ENCODE peak calls at places on chromosomes 6 and 20, in ten cellular contexts. F is fibroblast of mammary gland, T is AG09319, C is lower leg skin, M is A549, O is AG09309, Q is osteoblast, Z is epithelial cell of esophagus, G is AG10803, L is lung. N is an unnamed sample.

GRCh38 chr20:62046431-62046830 is 19.2 kb downstream of the TAF4 start:
- DNase-seq in F (no peak), T (no peak), C (no peak), M (no peak), O (no peak), Q (peak), Z (no peak), G (no peak), L (no peak), N (no peak)

GRCh38 chr6:52503853-52504777 is 72.7 kb downstream of the TRAM2 start:
- DNase-seq in F (peak), T (no peak), C (peak), M (peak), O (no peak), Q (peak), Z (peak), G (peak), L (peak), N (no peak)

GRCh38 chr6:15526129-15526764 is 136.6 kb downstream of the DTNBP1 start:
- DNase-seq in F (no peak), T (no peak), C (peak), M (no peak), O (no peak), Q (peak), Z (no peak), G (no peak), L (no peak), N (peak)

GRCh38 chr6:147699637-147700036 is 191.1 kb downstream of the SAMD5 start:
- DNase-seq in F (peak), T (no peak), C (no peak), M (peak), O (peak), Q (no peak), Z (peak), G (peak), L (no peak), N (no peak)

GRCh38 chr6:55941713-55942112 is 66.3 kb upstream of the BMP5 start:
- DNase-seq in F (peak), T (no peak), C (no peak), M (no peak), O (no peak), Q (no peak), Z (no peak), G (no peak), L (no peak), N (no peak)

GRCh38 chr6:93293399-93294271 is 125.7 kb downstream of the EPHA7 start:
- DNase-seq in F (no peak), T (no peak), C (no peak), M (no peak), O (no peak), Q (no peak), Z (no peak), G (no peak), L (no peak), N (no peak)

GRCh38 chr6:144757299-144757698 is 472.2 kb downstream of the UTRN start:
- DNase-seq in F (no peak), T (no peak), C (no peak), M (no peak), O (no peak), Q (no peak), Z (peak), G (no peak), L (no peak), N (no peak)

GRCh38 chr6:101502818-101503217 is 109.3 kb downstream of the GRIK2 start:
- DNase-seq in F (no peak), T (no peak), C (no peak), M (no peak), O (no peak), Q (peak), Z (no peak), G (no peak), L (no peak), N (no peak)

GRCh38 chr20:7926767-7927166 is 13.5 kb downstream of the HAO1 start:
- DNase-seq in F (peak), T (peak), C (no peak), M (no peak), O (peak), Q (no peak), Z (peak), G (peak), L (no peak), N (no peak)

GRCh38 chr20:50918403-50918802 is 12.8 kb downstream of the ADNP start:
- DNase-seq in F (peak), T (no peak), C (no peak), M (no peak), O (no peak), Q (peak), Z (peak), G (peak), L (no peak), N (no peak)

GRCh38 chr20:24871429-24872213 is 77.4 kb upstream of the CST7 start:
- DNase-seq in F (no peak), T (no peak), C (no peak), M (no peak), O (no peak), Q (peak), Z (no peak), G (no peak), L (peak), N (peak)

GRCh38 chr6:116547358-116547757 is 1.9 kb upstream of the TRAPPC3L start:
- DNase-seq in F (no peak), T (no peak), C (no peak), M (no peak), O (no peak), Q (no peak), Z (no peak), G (no peak), L (no peak), N (no peak)

GRCh38 chr6:5994234-5994998 is 12.3 kb downstream of the NRN1 start:
- DNase-seq in F (no peak), T (no peak), C (no peak), M (no peak), O (no peak), Q (peak), Z (no peak), G (no peak), L (no peak), N (no peak)

GRCh38 chr6:54053893-54054391 is 57.3 kb upstream of the MLIP start:
- DNase-seq in F (peak), T (peak), C (no peak), M (no peak), O (peak), Q (peak), Z (peak), G (peak), L (peak), N (no peak)

GRCh38 chr20:1819311-1820136 is 75.7 kb upstream of the SIRPA start:
- DNase-seq in F (no peak), T (no peak), C (peak), M (no peak), O (no peak), Q (no peak), Z (no peak), G (no peak), L (no peak), N (no peak)

GRCh38 chr20:25195962-25196700 is 619 bp downstream of the ENTPD6 start:
- DNase-seq in F (no peak), T (no peak), C (no peak), M (peak), O (no peak), Q (peak), Z (peak), G (no peak), L (no peak), N (no peak)

GRCh38 chr6:118283759-118284158 is 264.3 kb upstream of the PLN start:
- DNase-seq in F (peak), T (peak), C (no peak), M (peak), O (no peak), Q (peak), Z (peak), G (peak), L (peak), N (peak)

DNA sequence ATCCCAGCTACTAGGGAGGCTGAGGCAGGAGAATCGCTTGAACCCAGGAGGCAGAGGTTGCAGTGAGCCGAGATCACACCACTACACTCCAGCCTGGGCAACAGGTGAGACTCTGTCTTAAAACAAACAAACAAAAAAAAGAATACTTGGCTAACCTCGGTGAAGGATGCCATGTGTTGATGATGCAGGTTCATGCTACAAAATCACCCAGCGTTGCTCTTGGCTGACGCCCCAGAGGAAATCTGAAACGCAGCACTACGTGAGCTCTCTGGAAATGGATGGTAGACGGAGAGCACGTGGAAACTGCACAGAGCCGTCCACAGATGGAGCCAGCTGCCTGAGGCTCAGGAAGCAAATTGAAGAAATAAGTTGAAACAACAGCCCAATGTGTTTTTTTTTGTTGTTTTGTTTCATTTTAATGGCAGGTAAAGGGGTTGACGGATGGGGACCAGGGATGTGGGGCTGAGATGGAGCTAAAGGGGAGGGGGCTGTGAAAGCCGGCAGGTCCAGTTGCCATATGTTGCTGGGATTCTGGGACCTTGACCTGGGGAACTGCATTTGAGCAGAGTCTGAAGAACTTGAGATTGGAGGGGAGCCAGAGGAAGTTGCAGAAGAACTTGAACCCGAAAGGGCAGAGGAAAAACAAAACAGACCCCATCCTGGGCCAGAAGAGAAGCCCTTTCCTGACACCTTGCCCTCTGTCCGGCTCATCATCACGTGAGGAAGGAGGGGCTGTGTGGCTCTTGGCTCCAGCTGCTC is 12.8 kb upstream of the MANBAL start:
- DNase-seq in F (peak), T (peak), C (peak), M (no peak), O (no peak), Q (peak), Z (peak), G (peak), L (no peak), N (peak)
- TF ChIP-seq CTCF in F (peak), T (peak), C (no peak), M (peak), O (peak), Q (peak), Z (peak), G (peak), L (no peak), N (peak)

GRCh38 chr6:34858681-34859080 is 29.2 kb downstream of the TAF11 start:
- DNase-seq in F (peak), T (no peak), C (no peak), M (no peak), O (no peak), Q (no peak), Z (no peak), G (no peak), L (no peak), N (no peak)
- TF ChIP-seq CTCF in F (no peak), T (no peak), C (no peak), M (no peak), O (peak), Q (no peak), Z (no peak), G (no peak), L (no peak), N (no peak)

GRCh38 chr20:5484346-5484745 is 167.6 kb upstream of the PROKR2 start:
- DNase-seq in F (no peak), T (no peak), C (no peak), M (no peak), O (no peak), Q (no peak), Z (no peak), G (no peak), L (no peak), N (no peak)
- TF ChIP-seq CTCF in F (no peak), T (no peak), C (no peak), M (no peak), O (no peak), Q (no peak), Z (no peak), G (no peak), L (no peak), N (no peak)

DNA sequence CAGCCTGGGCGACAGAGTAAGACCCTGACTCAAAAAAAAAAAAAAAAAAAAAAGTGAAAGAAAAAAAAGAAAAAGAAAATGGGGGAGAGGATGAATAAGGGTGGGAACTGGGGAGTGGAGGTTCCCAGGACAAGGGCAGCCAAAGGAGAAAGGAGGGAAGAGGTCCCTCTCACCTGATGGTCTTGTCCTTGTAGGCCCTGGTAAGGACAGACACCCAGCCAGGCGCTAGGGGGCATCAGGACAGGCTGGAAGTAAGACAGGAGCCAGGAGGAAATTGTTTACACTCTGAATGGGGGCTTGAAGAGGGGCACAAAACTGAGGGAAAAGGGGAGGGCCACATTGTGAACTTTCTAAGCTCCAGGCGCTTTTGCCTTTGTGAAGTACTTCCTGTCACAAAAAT is 2.3 kb upstream of the ALDH5A1 start:
- DNase-seq in F (no peak), T (no peak), C (no peak), M (no peak), O (no peak), Q (no peak), Z (peak), G (peak), L (no peak), N (no peak)
- TF ChIP-seq CTCF in F (peak), T (peak), C (no peak), M (peak), O (peak), Q (peak), Z (peak), G (peak), L (no peak), N (no peak)

GRCh38 chr6:36875250-36875633 is 639 bp upstream of the PPIL1 start:
- DNase-seq in F (no peak), T (no peak), C (no peak), M (no peak), O (no peak), Q (no peak), Z (no peak), G (no peak), L (no peak), N (no peak)

GRCh38 chr6:36874443-36875249 is at the start of gene PPIL1:
- DNase-seq in F (peak), T (no peak), C (peak), M (peak), O (peak), Q (peak), Z (peak), G (peak), L (peak), N (peak)

GRCh38 chr6:36874016-36874442 is 574 bp downstream of the PPIL1 start:
- DNase-seq in F (peak), T (no peak), C (peak), M (peak), O (no peak), Q (no peak), Z (peak), G (peak), L (no peak), N (no peak)

GRCh38 chr6:36873115-36873514 is 1.5 kb downstream of the PPIL1 start:
- DNase-seq in F (no peak), T (no peak), C (no peak), M (no peak), O (no peak), Q (no peak), Z (no peak), G (no peak), L (no peak), N (no peak)

DNA sequence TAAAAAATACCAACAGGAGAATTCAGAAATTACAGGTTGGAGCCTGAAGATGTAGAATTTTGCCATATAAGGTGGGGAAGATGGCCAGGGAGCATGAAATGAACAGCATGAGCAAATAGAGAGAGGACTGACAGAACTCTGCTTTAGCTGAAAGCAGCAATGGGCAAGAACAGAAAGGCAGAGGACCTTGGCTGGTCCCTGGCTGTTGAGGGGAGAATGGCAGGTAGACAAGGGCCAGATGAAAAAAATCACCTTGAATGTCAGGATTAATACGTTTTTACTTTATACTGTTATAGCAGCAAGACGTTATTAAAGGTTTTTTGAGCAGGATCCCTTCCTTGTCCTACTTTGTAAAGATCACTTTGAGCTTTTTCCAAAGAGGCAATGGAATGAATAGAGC is 991 bp downstream of the PPIL1 start:
- DNase-seq in F (no peak), T (no peak), C (no peak), M (peak), O (no peak), Q (no peak), Z (peak), G (no peak), L (no peak), N (no peak)
- TF ChIP-seq CTCF in F (no peak), T (no peak), C (no peak), M (no peak), O (no peak), Q (peak), Z (peak), G (no peak), L (no peak), N (no peak)

GRCh38 chr6:136526196-136526930 is 23.9 kb downstream of the MAP7 start:
- DNase-seq in F (peak), T (no peak), C (peak), M (peak), O (peak), Q (peak), Z (peak), G (peak), L (peak), N (peak)
- TF ChIP-seq CTCF in F (peak), T (peak), C (no peak), M (peak), O (peak), Q (peak), Z (peak), G (peak), L (no peak), N (no peak)

GRCh38 chr6:168314948-168315347 is 4.6 kb downstream of the DACT2 start:
- DNase-seq in F (no peak), T (no peak), C (peak), M (no peak), O (no peak), Q (no peak), Z (peak), G (peak), L (no peak), N (no peak)
- TF ChIP-seq CTCF in F (no peak), T (no peak), C (no peak), M (peak), O (no peak), Q (no peak), Z (peak), G (peak), L (no peak), N (no peak)

DNA sequence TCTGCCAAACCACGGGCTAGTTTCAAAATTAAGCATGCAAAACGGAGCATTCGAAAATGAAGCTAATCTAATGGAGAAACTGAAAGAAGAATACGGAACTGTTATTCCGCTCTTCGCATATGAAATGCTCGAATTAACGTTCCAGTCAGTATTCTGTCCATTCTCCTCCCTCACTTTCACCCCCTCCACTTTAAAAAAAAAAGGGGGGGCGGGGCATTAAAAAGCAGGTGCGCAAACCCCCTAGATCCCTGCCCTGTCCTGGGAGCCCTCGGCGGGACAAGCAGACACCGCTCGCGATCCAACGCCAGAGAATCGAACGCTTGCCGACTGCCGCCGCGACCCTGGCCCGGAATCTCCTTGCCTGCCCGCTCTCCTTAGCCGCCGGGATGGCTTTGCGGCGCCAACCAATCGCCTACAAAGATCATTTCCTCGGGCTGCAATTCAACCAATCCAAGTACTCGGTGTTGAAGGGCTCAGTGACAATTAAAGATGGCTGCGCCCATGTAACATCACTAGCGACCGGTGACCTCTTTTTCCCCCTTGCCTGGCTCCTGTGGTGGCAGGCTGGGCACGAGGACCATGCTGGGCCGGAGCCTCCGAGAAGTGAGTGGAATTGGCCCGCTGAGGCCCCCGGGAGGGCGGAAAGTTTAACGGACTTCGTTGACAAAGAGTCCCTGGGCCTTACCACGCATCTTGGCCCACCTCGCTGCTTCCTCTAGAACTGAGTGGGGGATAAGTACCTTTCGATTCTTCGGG is at the start of the genes QRSL1 and RTN4IP1:
- DNase-seq in F (peak), T (peak), C (peak), M (peak), O (peak), Q (peak), Z (peak), G (peak), L (peak), N (peak)
- TF ChIP-seq CTCF in F (no peak), T (no peak), C (no peak), M (no peak), O (no peak), Q (no peak), Z (no peak), G (no peak), L (no peak), N (no peak)

GRCh38 chr6:105402981-105403935 is at the start of gene PREP:
- DNase-seq in F (peak), T (peak), C (peak), M (peak), O (peak), Q (peak), Z (peak), G (peak), L (peak), N (peak)

GRCh38 chr6:105400501-105400900 is 2.4 kb downstream of the PREP start:
- DNase-seq in F (peak), T (no peak), C (no peak), M (no peak), O (no peak), Q (no peak), Z (peak), G (no peak), L (no peak), N (no peak)

GRCh38 chr6:105401247-105402089 is 1.4 kb downstream of the PREP start:
- DNase-seq in F (peak), T (peak), C (no peak), M (no peak), O (no peak), Q (peak), Z (peak), G (peak), L (no peak), N (no peak)

GRCh38 chr6:105398859-105399258 is 4.0 kb downstream of the PREP start:
- DNase-seq in F (no peak), T (no peak), C (no peak), M (no peak), O (no peak), Q (no peak), Z (no peak), G (no peak), L (no peak), N (no peak)

DNA sequence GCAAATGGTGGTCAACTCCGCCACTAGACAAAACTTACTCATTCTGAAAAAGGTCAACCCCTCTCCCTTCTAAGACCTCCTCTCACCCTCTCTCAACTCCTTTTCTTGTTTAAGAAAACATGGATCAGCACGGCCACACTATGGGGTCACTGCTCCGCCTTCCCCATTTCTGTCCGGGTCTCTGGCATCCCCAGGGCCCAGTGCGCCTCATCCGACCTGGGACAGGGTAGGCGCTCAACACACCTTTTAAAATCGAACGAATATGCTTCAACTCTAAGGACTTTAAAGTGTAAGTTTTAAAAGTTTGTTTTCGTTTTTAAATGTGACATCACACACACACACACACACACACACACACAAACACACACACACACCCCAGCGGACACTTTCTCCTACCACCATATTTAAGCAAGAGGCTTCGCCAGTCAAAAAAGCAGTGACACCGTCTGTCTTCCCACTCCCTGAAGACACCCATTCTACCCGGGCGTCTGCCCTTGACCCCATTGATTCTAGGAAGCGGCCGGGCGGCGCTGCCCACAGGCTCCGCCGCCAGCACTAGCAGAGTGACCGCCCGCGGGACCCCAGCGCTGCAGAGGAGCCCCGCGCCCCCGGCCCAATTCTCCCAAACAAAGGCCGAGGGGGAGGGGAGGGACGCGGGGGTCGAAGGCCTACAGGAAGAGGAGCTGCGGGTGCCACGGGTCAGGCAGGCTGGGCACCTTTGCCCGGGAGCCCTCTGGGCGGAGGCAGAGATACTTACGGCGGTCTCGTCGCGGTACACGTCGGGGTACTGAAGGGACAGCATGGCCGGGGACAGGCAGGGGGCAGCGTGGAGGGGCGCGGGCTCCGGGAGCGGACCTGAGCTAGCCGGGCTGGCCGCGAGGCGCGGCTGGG is 547 bp downstream of the PREP start:
- DNase-seq in F (peak), T (no peak), C (no peak), M (peak), O (no peak), Q (peak), Z (peak), G (peak), L (no peak), N (peak)
- TF ChIP-seq CTCF in F (no peak), T (no peak), C (no peak), M (no peak), O (no peak), Q (no peak), Z (no peak), G (no peak), L (no peak), N (peak)

N was measured in GM10248.